ENCODE peak calls at places on chromosomes 11 and 22, in seven cellular contexts. H is Kasumi-1; W is EL; T is activated CD4-positive, alpha-beta T cell treated with anti-CD3 and anti-CD28 coated beads, Interleukin-2, amount 50 U/mL, for 48 hours; Z is left colon; A is neuronal stem cell; Q is NCI-H2029. C is an unnamed sample.

GRCh38 chr11:77024745-77025144 is 9.5 kb upstream of the B3GNT6 start:
- DNase-seq in H (no peak), Q (no peak), W (no peak), A (no peak), Z (no peak), T (no peak), C (no peak)

GRCh38 chr22:38305481-38306448 is 11.5 kb downstream of the CSNK1E start:
- DNase-seq in A (no peak), H (no peak), W (peak), Z (peak), T (peak), Q (peak), C (no peak)

GRCh38 chr11:128290106-128290840 is 297.1 kb downstream of the ETS1 start:
- DNase-seq in H (peak), W (peak), A (peak), Q (peak), T (peak), Z (peak), C (peak)

GRCh38 chr22:34111210-34111824 is 191.0 kb upstream of the LARGE1 start:
- DNase-seq in Q (no peak), H (peak), W (no peak), Z (no peak), A (peak), T (peak), C (peak)

GRCh38 chr11:70067591-70068341 is 10.4 kb upstream of the ANO1 start:
- DNase-seq in Z (no peak), A (peak), T (no peak), H (no peak), W (no peak), Q (no peak), C (no peak)

GRCh38 chr11:128232588-128232987 is 354.8 kb downstream of the ETS1 start:
- DNase-seq in Q (no peak), H (no peak), T (peak), W (no peak), Z (no peak), A (no peak), C (no peak)

GRCh38 chr22:35728639-35729308 is 11.1 kb downstream of the APOL5 start:
- DNase-seq in Q (peak), H (no peak), T (no peak), Z (peak), W (no peak), A (no peak), C (no peak)

GRCh38 chr22:32322986-32323385 is 34.7 kb upstream of the RFPL3 start:
- DNase-seq in Q (no peak), Z (no peak), W (no peak), A (no peak), H (no peak), T (no peak), C (no peak)

GRCh38 chr11:65501005-65501529 is 2.2 kb downstream of the MALAT1 start:
- DNase-seq in Z (no peak), T (no peak), Q (peak), W (no peak), A (no peak), H (no peak), C (no peak)

GRCh38 chr11:46429709-46430108 is 38.1 kb upstream of the CHRM4 start:
- DNase-seq in Z (no peak), Q (no peak), W (no peak), A (no peak), T (no peak), H (no peak), C (no peak)

GRCh38 chr22:40326905-40327735 is 19.2 kb upstream of the ADSL start:
- DNase-seq in Z (no peak), W (peak), H (no peak), T (no peak), A (peak), Q (peak), C (no peak)

GRCh38 chr22:38766076-38766777 is 10.4 kb upstream of the SUN2 start:
- DNase-seq in Z (peak), Q (peak), T (peak), A (no peak), W (peak), H (peak), C (peak)

GRCh38 chr22:31088233-31088986 is 7.3 kb downstream of the SMTN start:
- DNase-seq in T (no peak), W (no peak), H (no peak), A (no peak), Z (no peak), Q (no peak), C (no peak)

C was measured in iPS DF 6.9.